ENCODE peak calls at places on chromosomes 3 and 15, in seven cellular contexts. P, J, E, O, D, V and Y are unnamed samples.
A peak's percentile ranks its signal among the peaks of the same experiment; 100 is the strongest.

GRCh38 chr3:72652395-72652794 is 195.8 kb downstream of the SHQ1 start:
- DNase-seq in P (no peak), J (no peak), E (no peak), O (no peak), D (no peak), V (no peak), Y (no peak)

GRCh38 chr3:177357352-177358084 is 160.2 kb upstream of the TBL1XR1 start:
- DNase-seq in P (peak; percentile 89), J (peak; percentile 58), E (peak; percentile 28), O (peak; percentile 40), D (no peak), V (peak; percentile 30), Y (no peak)

GRCh38 chr3:76369170-76369569 is 583.8 kb upstream of the ZNF717 start:
- DNase-seq in P (peak; percentile 69), J (no peak), E (no peak), O (no peak), D (no peak), V (no peak), Y (no peak)

GRCh38 chr15:40459391-40460015 is 11.3 kb upstream of the CHST14 start:
- DNase-seq in P (no peak), J (no peak), E (no peak), O (no peak), D (no peak), V (no peak), Y (no peak)

GRCh38 chr15:93141373-93141790 is 52.4 kb upstream of the RGMA start:
- DNase-seq in P (no peak), J (no peak), E (no peak), O (no peak), D (no peak), V (no peak), Y (no peak)

GRCh38 chr15:38084289-38084688 is 149.8 kb downstream of the TMCO5A start:
- DNase-seq in P (peak; percentile 48), J (no peak), E (no peak), O (no peak), D (no peak), V (no peak), Y (no peak)

GRCh38 chr3:128167973-128168674 is 14.8 kb downstream of the EEFSEC start:
- DNase-seq in P (no peak), J (no peak), E (no peak), O (no peak), D (no peak), V (no peak), Y (no peak)

GRCh38 chr3:8220291-8220690 is 281.3 kb upstream of the LMCD1 start:
- DNase-seq in P (no peak), J (no peak), E (no peak), O (no peak), D (no peak), V (no peak), Y (no peak)

GRCh38 chr15:55858661-55859060 is 115.7 kb upstream of the PRTG start:
- DNase-seq in P (peak; percentile 52), J (no peak), E (no peak), O (no peak), D (no peak), V (no peak), Y (no peak)

GRCh38 chr3:166223120-166223519 is 385.9 kb upstream of the BCHE start:
- DNase-seq in P (no peak), J (no peak), E (no peak), O (no peak), D (no peak), V (no peak), Y (no peak)

GRCh38 chr15:98547741-98548166 is 100.6 kb upstream of the IGF1R start:
- DNase-seq in P (no peak), J (no peak), E (no peak), O (peak; percentile 30), D (peak; percentile 85), V (peak; percentile 39), Y (peak; percentile 33)

GRCh38 chr15:84582583-84583157 is 18.1 kb upstream of the ZSCAN2 start:
- DNase-seq in P (no peak), J (no peak), E (no peak), O (no peak), D (no peak), V (no peak), Y (no peak)

GRCh38 chr3:128996200-128996599 is 2.3 kb upstream of the CFAP92 start:
- DNase-seq in P (no peak), J (no peak), E (no peak), O (no peak), D (no peak), V (no peak), Y (no peak)

GRCh38 chr15:28124841-28125240 is 25.7 kb upstream of the OCA2 start:
- DNase-seq in P (no peak), J (no peak), E (no peak), O (no peak), D (peak; percentile 60), V (no peak), Y (no peak)

GRCh38 chr15:28127036-28127435 is 27.9 kb upstream of the OCA2 start:
- DNase-seq in P (no peak), J (no peak), E (no peak), O (no peak), D (no peak), V (no peak), Y (no peak)

GRCh38 chr15:28123408-28124023 is 24.4 kb upstream of the OCA2 start:
- DNase-seq in P (peak; percentile 76), J (peak; percentile 85), E (peak; percentile 47), O (peak; percentile 27), D (peak; percentile 86), V (peak; percentile 60), Y (peak; percentile 79)

GRCh38 chr15:28128036-28128435 is 28.9 kb upstream of the OCA2 start:
- DNase-seq in P (no peak), J (no peak), E (no peak), O (no peak), D (no peak), V (peak; percentile 78), Y (peak; percentile 36)

DNA sequence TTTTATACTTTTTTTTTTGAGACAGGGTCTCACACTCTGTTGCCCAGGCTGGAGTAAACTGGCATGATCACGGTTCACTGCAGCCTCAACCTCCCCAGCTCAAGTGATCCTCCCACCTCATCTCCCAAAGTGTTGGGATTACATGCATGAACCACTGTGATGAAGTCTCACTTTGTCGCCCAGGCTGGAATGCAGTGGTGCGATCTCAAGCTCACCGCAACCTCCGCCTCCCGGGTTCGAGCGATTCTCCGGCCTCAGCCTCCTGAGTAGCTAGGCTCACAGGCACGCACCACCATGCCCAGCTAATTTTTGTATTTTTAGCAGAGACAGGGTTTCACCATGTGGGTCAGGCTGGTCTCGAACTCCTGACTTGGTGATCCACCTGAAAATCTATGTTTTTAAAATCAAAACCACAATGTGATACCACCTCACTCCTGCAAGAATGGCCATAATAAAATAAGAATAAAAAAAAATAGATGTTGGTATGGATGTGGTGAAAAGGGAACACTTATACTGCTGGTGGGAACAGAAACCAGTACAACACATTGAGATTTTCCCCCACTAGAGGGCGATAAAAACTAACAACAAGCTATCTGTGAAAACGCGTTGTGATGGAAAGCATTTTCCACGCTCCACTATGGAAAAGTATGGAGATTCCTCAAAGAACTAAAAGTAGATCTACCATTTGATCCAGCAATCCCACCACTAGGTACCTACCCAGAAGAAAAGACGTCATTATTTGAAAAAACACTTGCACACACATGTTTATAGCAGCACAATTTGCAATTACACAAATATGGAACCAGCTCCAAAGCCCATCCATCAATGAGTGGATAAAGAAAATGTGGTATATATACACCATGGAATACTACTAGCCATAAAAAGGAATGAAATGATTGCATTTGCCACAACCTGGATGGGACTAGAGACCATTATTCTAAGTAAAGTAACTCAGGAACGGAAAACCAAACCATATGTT is 26.8 kb upstream of the OCA2 start:
- DNase-seq in P (peak; percentile 64), J (no peak), E (no peak), O (no peak), D (peak; percentile 66), V (no peak), Y (no peak)
- TF ChIP-seq CTCF in P (peak; percentile 54), J (peak; percentile 50), E (peak; percentile 10), O (peak; percentile 44), D (peak; percentile 6), V (peak; percentile 57), Y (peak; percentile 50)

GRCh38 chr15:25250906-25251622 is 187.8 kb downstream of the UBE3A start:
- DNase-seq in P (no peak), J (peak; percentile 6), E (peak; percentile 4), O (no peak), D (peak; percentile 60), V (no peak), Y (no peak)
- H3K9me3 ChIP-seq in P (peaks cover 48% of the 10 kb centered on the region), J (no peaks in the 10 kb centered on the region), E (peaks cover 8% of the 10 kb centered on the region), O (no peaks in the 10 kb centered on the region), D (peaks cover 35% of the 10 kb centered on the region), V (no peaks in the 10 kb centered on the region), Y (no peaks in the 10 kb centered on the region)

GRCh38 chr3:100492059-100492809 is at the start of gene TMEM45A:
- DNase-seq in P (peak; percentile 95), J (peak; percentile 96), E (peak; percentile 98), O (peak; percentile 97), D (peak; percentile 96), V (peak; percentile 97), Y (peak; percentile 96)
- TF ChIP-seq POLR2A in P (peak; percentile 96), J (peak; percentile 75), E (peak; percentile 15), O (peak; percentile 65), D (no peak), V (peak; percentile 73), Y (no peak)

DNA sequence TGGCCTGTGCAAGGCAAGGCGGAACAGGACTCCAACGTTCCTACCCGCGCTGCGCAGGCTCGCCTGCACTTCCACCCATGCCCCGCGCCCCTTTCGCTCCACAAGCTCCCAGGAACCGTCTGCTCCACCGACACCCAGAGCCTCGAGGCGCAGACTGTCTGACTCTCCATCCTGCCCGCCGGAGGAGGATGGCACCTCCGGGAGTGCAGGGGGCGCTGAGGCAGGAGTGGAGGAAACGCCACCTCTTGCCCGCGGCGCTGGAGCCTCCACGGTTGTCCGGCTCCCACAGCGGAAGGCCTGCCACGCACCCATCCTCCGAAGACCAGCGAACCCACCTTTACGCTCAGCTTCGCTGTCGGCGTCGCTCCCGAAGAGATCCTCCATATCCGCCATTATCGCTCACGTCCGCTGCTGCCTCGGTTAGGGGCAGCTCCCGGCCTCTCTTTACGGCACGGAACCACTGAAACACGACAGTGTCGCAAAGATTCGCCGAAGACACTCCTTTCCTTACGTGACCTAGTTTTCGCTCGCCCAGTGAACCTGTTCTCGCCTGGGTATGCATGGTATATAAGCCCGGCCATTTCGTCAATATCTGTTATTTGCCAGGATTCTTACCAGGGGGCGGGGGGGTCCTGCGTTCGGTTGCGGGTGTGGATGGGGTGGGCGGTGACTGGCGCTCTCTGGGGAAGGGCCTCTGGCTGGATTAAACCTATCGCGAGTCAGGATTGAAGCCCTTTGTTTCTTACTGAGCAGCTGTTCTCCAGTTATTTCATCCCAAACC is at the start of gene LEO1:
- DNase-seq in P (peak; percentile 98), J (peak; percentile 93), E (peak; percentile 85), O (peak; percentile 86), D (peak; percentile 91), V (peak; percentile 95), Y (peak; percentile 68)
- TF ChIP-seq CTCF in P (peak; percentile 38), J (peak; percentile 42), E (no peak), O (peak; percentile 46), D (peak; percentile 27), V (peak; percentile 21), Y (no peak)

GRCh38 chr3:58924581-58924980 is 125.2 kb downstream of the CFAP20DC start:
- DNase-seq in P (peak; percentile 26), J (no peak), E (no peak), O (no peak), D (no peak), V (no peak), Y (no peak)
- H3K9me3 ChIP-seq in P (no peaks in the 10 kb centered on the region), J (no peaks in the 10 kb centered on the region), E (no peaks in the 10 kb centered on the region), O (no peaks in the 10 kb centered on the region), D (no peaks in the 10 kb centered on the region), V (no peaks in the 10 kb centered on the region), Y (peaks cover 25% of the 10 kb centered on the region)